ENCODE peak calls at places on chromosomes 12 and 14, in four cellular contexts. X, E, T and Y are unnamed samples.

GRCh38 chr12:95358111-95359083 is 115.6 kb upstream of the METAP2 start:
- DNase-seq in X (no peak), E (no peak), T (no peak), Y (no peak)

GRCh38 chr14:91372680-91373495 is 44.7 kb downstream of the CCDC88C start:
- DNase-seq in X (no peak), E (no peak), T (no peak), Y (no peak)

GRCh38 chr14:21868442-21869046 is 194.9 kb upstream of the OR4E1 start:
- DNase-seq in X (no peak), E (no peak), T (peak; percentile 40), Y (peak; percentile 72)

GRCh38 chr12:27521066-27521465 is 2.9 kb upstream of the PPFIBP1 start:
- DNase-seq in X (no peak), E (peak; percentile 33), T (no peak), Y (no peak)

GRCh38 chr14:35333347-35333730 is 41.2 kb downstream of the PSMA6 start:
- DNase-seq in X (no peak), E (no peak), T (peak; percentile 61), Y (peak; percentile 35)

GRCh38 chr14:89137514-89138163 is 279.4 kb downstream of the FOXN3 start:
- DNase-seq in X (peak; percentile 94), E (no peak), T (peak; percentile 9), Y (no peak)

GRCh38 chr14:77041837-77042557 is 13.5 kb upstream of the IRF2BPL start:
- DNase-seq in X (peak; percentile 88), E (peak; percentile 63), T (peak; percentile 81), Y (peak; percentile 59)

GRCh38 chr12:72471806-72472205 is 199.6 kb downstream of the TRHDE start:
- DNase-seq in X (no peak), E (no peak), T (no peak), Y (no peak)

GRCh38 chr12:79415754-79416435 is 274.9 kb downstream of the PAWR start:
- DNase-seq in X (no peak), E (no peak), T (peak; percentile 20), Y (peak; percentile 69)

GRCh38 chr12:3597526-3598210 is 106.7 kb downstream of the PRMT8 start:
- DNase-seq in X (no peak), E (no peak), T (peak; percentile 63), Y (no peak)

GRCh38 chr12:7555752-7556151 is 52.2 kb upstream of the CD163 start:
- DNase-seq in X (no peak), E (no peak), T (no peak), Y (peak; percentile 10)

GRCh38 chr12:1473418-1473817 is 121.0 kb downstream of the FBXL14 start:
- DNase-seq in X (no peak), E (no peak), T (no peak), Y (no peak)

GRCh38 chr12:1471224-1471623 is 123.2 kb downstream of the FBXL14 start:
- DNase-seq in X (no peak), E (no peak), T (no peak), Y (no peak)

GRCh38 chr12:1470051-1470450 is 124.3 kb downstream of the FBXL14 start:
- DNase-seq in X (no peak), E (no peak), T (no peak), Y (no peak)

GRCh38 chr12:1474567-1475153 is 119.7 kb downstream of the FBXL14 start:
- DNase-seq in X (no peak), E (no peak), T (no peak), Y (peak; percentile 25)

DNA sequence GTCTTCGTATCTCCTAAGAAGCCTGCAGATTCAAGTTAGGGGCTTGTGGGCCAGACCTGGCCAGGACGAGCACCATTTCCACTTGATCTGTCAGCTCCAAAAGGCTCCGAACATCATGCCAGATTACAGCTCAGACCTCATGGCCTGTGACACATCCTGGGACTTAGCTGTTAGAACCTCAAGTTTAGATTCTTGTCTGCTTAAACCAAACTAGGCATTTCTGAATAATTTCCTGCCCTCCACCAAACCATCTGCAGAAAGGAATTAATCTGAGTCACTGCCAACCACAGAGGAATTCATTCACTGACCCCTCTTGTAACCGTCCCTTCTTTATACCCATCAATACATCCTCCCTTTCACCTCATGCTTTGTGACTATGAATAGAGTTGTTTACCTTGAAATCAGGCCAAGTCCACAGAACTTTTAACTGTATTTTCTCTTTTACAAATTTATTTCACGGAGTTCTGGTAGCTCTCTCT is 120.3 kb downstream of the FBXL14 start:
- DNase-seq in X (no peak), E (no peak), T (no peak), Y (peak; percentile 14)
- H3K4me1 ChIP-seq in X (peaks cover 11% of the 10 kb centered on the region), E (peaks cover 61% of the 10 kb centered on the region), T (peaks cover 18% of the 10 kb centered on the region), Y (peaks cover 31% of the 10 kb centered on the region)

GRCh38 chr14:94473666-94474410 is 2.2 kb downstream of the SERPINA9 start:
- DNase-seq in X (no peak), E (no peak), T (no peak), Y (no peak)

GRCh38 chr14:94471045-94471444 is 5.0 kb downstream of the SERPINA9 start:
- DNase-seq in X (no peak), E (no peak), T (no peak), Y (no peak)

GRCh38 chr14:94476018-94476417 is at the start of gene SERPINA9:
- DNase-seq in X (no peak), E (no peak), T (no peak), Y (no peak)

GRCh38 chr14:94472842-94473241 is 3.2 kb downstream of the SERPINA9 start:
- DNase-seq in X (no peak), E (no peak), T (no peak), Y (no peak)

GRCh38 chr14:94474581-94475031 is 1.4 kb downstream of the SERPINA9 start:
- DNase-seq in X (no peak), E (no peak), T (no peak), Y (no peak)
- H3K4me1 ChIP-seq in X (no peaks in the 10 kb centered on the region), E (no peaks in the 10 kb centered on the region), T (no peaks in the 10 kb centered on the region), Y (no peaks in the 10 kb centered on the region)

DNA sequence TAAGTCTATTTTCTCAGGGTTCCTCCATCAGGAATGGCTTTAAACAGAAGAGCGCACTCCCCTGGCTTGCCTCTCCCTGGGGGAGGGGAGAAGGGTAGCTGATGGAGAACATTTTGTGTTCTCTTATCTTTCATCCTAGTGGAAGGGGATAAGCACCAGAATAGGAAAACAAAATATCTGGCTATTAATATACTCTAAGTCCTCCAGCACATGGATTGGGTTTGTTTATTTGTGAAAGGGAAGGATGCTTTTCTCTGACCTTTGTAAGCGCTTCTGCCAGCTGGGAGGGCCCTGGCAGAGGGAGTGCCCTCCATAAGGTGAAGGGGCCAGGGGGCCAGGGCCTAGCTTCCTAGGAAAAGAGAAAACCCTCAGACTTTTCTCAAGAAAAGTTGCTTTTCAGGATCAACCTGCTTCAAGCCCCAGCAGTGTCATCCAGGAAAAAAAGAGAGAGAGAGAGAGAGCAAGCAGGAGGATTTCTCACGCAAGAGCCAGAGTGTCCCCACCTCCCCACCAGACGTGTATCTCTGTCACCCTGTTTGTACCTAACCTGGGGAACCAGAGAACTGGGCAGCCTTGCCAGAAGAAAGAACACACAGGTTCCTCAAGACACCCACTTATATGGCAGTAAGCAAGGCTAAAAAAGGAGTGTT is 34.2 kb upstream of the ATP2A2 start:
- DNase-seq in X (no peak), E (no peak), T (no peak), Y (no peak)
- H3K4me1 ChIP-seq in X (no peaks in the 10 kb centered on the region), E (peaks cover 65% of the 10 kb centered on the region), T (peaks cover 18% of the 10 kb centered on the region), Y (peaks cover 60% of the 10 kb centered on the region)

GRCh38 chr14:60724080-60724618 is at the start of gene SIX4:
- DNase-seq in X (peak; percentile 62), E (peak; percentile 49), T (peak; percentile 75), Y (peak; percentile 87)
- H3K4me1 ChIP-seq in X (peaks cover 25% of the 10 kb centered on the region), E (peaks cover 29% of the 10 kb centered on the region), T (peaks cover 7% of the 10 kb centered on the region), Y (peaks cover 5% of the 10 kb centered on the region)

DNA sequence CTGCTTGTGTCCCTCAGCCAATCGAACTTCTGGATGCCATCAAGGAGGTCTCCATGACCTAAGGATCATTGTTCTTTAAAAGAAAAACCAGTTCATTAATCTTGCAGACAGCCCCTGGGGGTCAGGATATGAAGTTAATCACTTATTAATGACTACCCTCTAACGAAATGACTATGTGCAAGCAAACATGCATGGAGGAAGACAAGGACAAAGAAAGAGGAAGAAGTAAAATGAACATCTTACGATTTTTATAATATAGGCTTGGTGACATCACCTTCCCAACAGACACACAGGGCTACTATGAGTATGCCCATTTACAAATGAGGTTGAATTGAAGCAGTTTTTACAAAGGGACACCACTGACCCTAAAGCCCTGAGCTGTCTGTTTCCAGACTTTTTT is 111.1 kb upstream of the AMIGO2 start:
- DNase-seq in X (no peak), E (no peak), T (no peak), Y (no peak)
- H3K4me1 ChIP-seq in X (peaks cover 17% of the 10 kb centered on the region), E (peaks cover 44% of the 10 kb centered on the region), T (peaks cover 9% of the 10 kb centered on the region), Y (peaks cover 11% of the 10 kb centered on the region)

DNA sequence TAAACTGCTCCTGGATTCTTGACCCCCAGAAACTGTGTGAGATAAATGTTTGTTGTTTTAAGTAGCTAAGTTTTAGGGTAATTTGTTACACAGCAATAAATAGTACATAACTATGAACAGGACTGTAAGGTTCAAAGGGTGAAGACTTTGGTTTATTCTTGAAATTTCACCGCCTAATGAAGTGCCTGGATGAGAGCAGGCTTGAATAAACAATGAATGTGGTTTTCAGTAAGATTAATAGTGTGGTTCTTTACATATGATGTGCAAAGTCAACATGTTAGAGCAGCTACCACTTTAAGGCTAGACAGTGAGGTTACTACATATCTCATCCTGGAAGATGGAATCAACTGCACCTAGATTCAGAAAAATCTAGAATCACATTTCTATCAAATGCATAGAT is 145.2 kb upstream of the BTG1 start:
- DNase-seq in X (no peak), E (no peak), T (no peak), Y (no peak)
- H3K4me1 ChIP-seq in X (no peaks in the 10 kb centered on the region), E (no peaks in the 10 kb centered on the region), T (no peaks in the 10 kb centered on the region), Y (peaks cover 4% of the 10 kb centered on the region)

DNA sequence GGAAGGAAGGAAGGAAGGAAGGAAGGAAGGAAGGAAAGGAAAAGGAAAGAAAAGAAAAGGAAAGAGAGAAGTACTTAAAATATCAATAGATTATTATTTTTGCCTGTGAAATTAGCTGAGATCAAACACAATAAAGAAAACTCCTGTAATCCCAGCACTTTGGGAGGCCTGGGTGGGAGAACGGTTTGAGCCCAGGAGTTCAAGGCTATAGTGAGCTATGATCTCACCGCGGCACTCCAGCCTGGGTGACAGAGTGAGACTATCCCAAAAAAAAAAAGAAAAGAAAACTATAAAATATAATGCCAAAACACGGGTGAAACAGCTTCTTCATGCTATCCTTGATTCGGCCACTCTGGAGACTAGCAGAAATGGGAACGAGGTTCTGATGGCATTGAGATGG is 26.2 kb upstream of the CKAP4 start:
- DNase-seq in X (peak; percentile 35), E (no peak), T (no peak), Y (no peak)
- H3K4me1 ChIP-seq in X (peaks cover 26% of the 10 kb centered on the region), E (no peaks in the 10 kb centered on the region), T (no peaks in the 10 kb centered on the region), Y (peaks cover 37% of the 10 kb centered on the region)

DNA sequence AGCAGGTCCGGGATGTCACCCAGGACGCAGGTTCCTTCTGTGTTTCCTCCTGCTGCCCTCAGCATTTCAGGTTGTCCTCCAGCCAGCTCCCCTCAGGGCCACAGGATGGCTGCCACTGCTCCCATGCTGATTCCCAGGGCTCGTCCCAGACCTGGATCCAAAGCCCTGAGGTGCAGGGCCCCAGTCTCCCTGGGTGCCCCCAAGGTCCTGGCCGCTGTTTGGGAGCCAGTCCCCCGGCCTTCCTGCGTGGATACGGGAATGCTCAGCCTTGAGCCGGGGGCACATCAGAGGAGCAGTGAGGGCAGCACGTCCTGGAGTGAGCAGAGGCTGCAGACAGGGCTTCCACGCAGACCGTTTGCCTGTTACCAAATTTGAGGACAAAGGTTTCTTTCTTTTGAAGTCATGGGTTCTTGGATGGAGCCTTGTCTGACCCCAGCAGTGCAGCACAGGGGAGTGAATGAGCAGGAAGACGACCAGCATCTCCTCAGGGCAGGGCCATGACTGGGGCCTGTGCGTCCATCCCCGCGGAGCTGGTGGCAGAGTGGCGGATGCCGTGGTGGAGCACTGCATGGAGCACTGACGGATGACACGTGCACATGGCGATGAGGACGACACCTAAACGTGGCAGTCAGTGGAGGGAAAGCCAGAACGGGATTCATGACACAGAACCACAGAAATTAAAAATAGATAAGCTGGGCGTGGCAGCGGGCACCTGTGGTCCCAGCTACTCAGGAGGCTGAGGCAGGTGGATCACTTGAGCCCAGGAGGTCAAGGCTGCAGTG is 12.6 kb upstream of the CACNA2D4 start:
- DNase-seq in X (peak; percentile 8), E (no peak), T (no peak), Y (no peak)
- H3K4me1 ChIP-seq in X (peaks cover 5% of the 10 kb centered on the region), E (peaks cover 65% of the 10 kb centered on the region), T (peaks cover under 1% of the 10 kb centered on the region), Y (peaks cover 8% of the 10 kb centered on the region)